ENCODE peak calls at places on chromosomes 16 and 17, in four cellular contexts. S is NCI-H1694, L is RWPE1, B is MM.1S. V is an unnamed sample.

GRCh38 chr17:15143524-15143923 is 121.6 kb downstream of the PMP22 start:
- DNase-seq in S (no peak), L (no peak), B (no peak), V (no peak)

GRCh38 chr16:83137326-83137770 is 510.6 kb downstream of the CDH13 start:
- DNase-seq in S (no peak), L (peak), B (peak), V (peak)

GRCh38 chr17:46811978-46812583 is 6.4 kb downstream of the WNT3 start:
- DNase-seq in S (no peak), L (peak), B (no peak), V (no peak)

GRCh38 chr16:27028713-27029112 is 38.0 kb upstream of the C16orf82 start:
- DNase-seq in S (no peak), L (no peak), B (no peak), V (no peak)

GRCh38 chr17:6641374-6641818 is 536 bp downstream of the TXNDC17 start:
- DNase-seq in S (no peak), L (peak), B (peak), V (peak)

GRCh38 chr16:85613609-85614337 is 651 bp downstream of the GSE1 start:
- DNase-seq in S (no peak), L (peak), B (no peak), V (peak)

GRCh38 chr16:75591001-75591852 is 25.0 kb downstream of the GABARAPL2 start:
- DNase-seq in S (no peak), L (no peak), B (no peak), V (no peak)

GRCh38 chr17:77781536-77781935 is 177.0 kb upstream of the TNRC6C start:
- DNase-seq in S (no peak), L (no peak), B (no peak), V (no peak)

GRCh38 chr16:9260665-9261064 is 169.2 kb downstream of the HAPSTR1 start:
- DNase-seq in S (no peak), L (no peak), B (no peak), V (no peak)

GRCh38 chr17:50710025-50710424 is 2.3 kb upstream of the ANKRD40 start:
- DNase-seq in S (no peak), L (no peak), B (no peak), V (no peak)

GRCh38 chr16:66427036-66427446 is at the start of gene BEAN1:
- DNase-seq in S (no peak), L (peak), B (no peak), V (no peak)

GRCh38 chr17:13833921-13834320 is 232.2 kb upstream of the HS3ST3A1 start:
- DNase-seq in S (no peak), L (no peak), B (no peak), V (no peak)

GRCh38 chr16:8571061-8571596 is 19.2 kb downstream of the TMEM114 start:
- DNase-seq in S (no peak), L (no peak), B (no peak), V (no peak)

GRCh38 chr17:58054641-58055040 is 28.6 kb upstream of the DYNLL2 start:
- DNase-seq in S (no peak), L (no peak), B (no peak), V (no peak)

GRCh38 chr17:74785981-74786360 is 9.8 kb upstream of the NAT9 start:
- DNase-seq in S (no peak), L (no peak), B (no peak), V (no peak)

GRCh38 chr17:42458497-42459255 is at the start of gene ATP6V0A1:
- DNase-seq in S (peak), L (peak), B (peak), V (peak)

GRCh38 chr16:49952386-49952785 is 72.6 kb upstream of the CNEP1R1 start:
- DNase-seq in S (no peak), L (peak), B (no peak), V (no peak)

GRCh38 chr17:41140360-41141132 is at the start of gene KRTAP4-6:
- DNase-seq in S (no peak), L (peak), B (no peak), V (no peak)

GRCh38 chr17:82965371-82965770 is 114.0 kb upstream of the METRNL start:
- DNase-seq in S (no peak), L (no peak), B (no peak), V (no peak)

GRCh38 chr16:70784692-70785317 is 16.2 kb downstream of the VAC14 start:
- DNase-seq in S (no peak), L (no peak), B (no peak), V (no peak)